ENCODE peak calls at places on chromosomes 3 and 15, in four cellular contexts. Z, I, Y and U are unnamed samples.

GRCh38 chr3:63364495-63364894 is 86.4 kb downstream of the SYNPR start:
- DNase-seq in Z (no peak), I (peak; percentile 52), Y (peak; percentile 63), U (no peak)

GRCh38 chr3:116179091-116179490 is 266.2 kb downstream of the LSAMP start:
- DNase-seq in Z (no peak), I (no peak), Y (peak; percentile 5), U (no peak)

GRCh38 chr15:47513496-47513895 is 203.8 kb upstream of the SEMA6D start:
- DNase-seq in Z (no peak), I (peak; percentile 84), Y (no peak), U (no peak)

GRCh38 chr3:25548836-25549235 is 115.9 kb downstream of the TOP2B start:
- DNase-seq in Z (no peak), I (no peak), Y (peak; percentile 60), U (no peak)

GRCh38 chr3:144771401-144771870 is 799.8 kb downstream of the DIPK2A start:
- DNase-seq in Z (no peak), I (peak; percentile 46), Y (peak; percentile 97), U (no peak)

GRCh38 chr15:80207887-80208286 is 44.1 kb downstream of the CTXND1 start:
- DNase-seq in Z (no peak), I (no peak), Y (no peak), U (peak; percentile 6)

GRCh38 chr15:29449136-29449535 is 179.5 kb upstream of the NSMCE3 start:
- DNase-seq in Z (no peak), I (peak; percentile 9), Y (no peak), U (no peak)

GRCh38 chr3:4720316-4721075 is 227.3 kb downstream of the ITPR1 start:
- DNase-seq in Z (peak; percentile 74), I (peak; percentile 77), Y (peak; percentile 96), U (no peak)

GRCh38 chr3:34312684-34313083 is 514.3 kb downstream of the PDCD6IP start:
- DNase-seq in Z (no peak), I (no peak), Y (no peak), U (no peak)

GRCh38 chr3:124221286-124221821 is 229.4 kb upstream of the ROPN1 start:
- DNase-seq in Z (no peak), I (peak; percentile 4), Y (no peak), U (no peak)

GRCh38 chr3:152060701-152061100 is 187.3 kb downstream of the SUCNR1 start:
- DNase-seq in Z (no peak), I (no peak), Y (no peak), U (no peak)

GRCh38 chr15:47717036-47717611 is at the start of gene SEMA6D:
- DNase-seq in Z (peak; percentile 90), I (peak; percentile 61), Y (peak; percentile 77), U (no peak)

GRCh38 chr3:127092368-127092767 is 100.6 kb upstream of the PRR23E start:
- DNase-seq in Z (peak; percentile 29), I (no peak), Y (no peak), U (no peak)

GRCh38 chr3:117688583-117688982 is 979.0 kb downstream of the TUSC7 start:
- DNase-seq in Z (no peak), I (no peak), Y (no peak), U (no peak)

GRCh38 chr15:90871097-90871715 is 2.8 kb downstream of the FURIN start:
- DNase-seq in Z (no peak), I (peak; percentile 12), Y (no peak), U (no peak)

GRCh38 chr3:135641771-135642170 is 323.8 kb upstream of the PPP2R3A start:
- DNase-seq in Z (no peak), I (no peak), Y (no peak), U (no peak)

GRCh38 chr3:177602601-177603136 is 405.4 kb upstream of the TBL1XR1 start:
- DNase-seq in Z (no peak), I (no peak), Y (peak; percentile 47), U (no peak)

GRCh38 chr15:71272932-71273331 is 157.7 kb downstream of the THSD4 start:
- DNase-seq in Z (no peak), I (peak; percentile 57), Y (peak; percentile 91), U (no peak)

GRCh38 chr15:100588638-100589242 is 13.2 kb downstream of the LINS1 start:
- DNase-seq in Z (no peak), I (no peak), Y (peak; percentile 27), U (no peak)

GRCh38 chr3:183584246-183584913 is 28.9 kb upstream of the KLHL6 start:
- DNase-seq in Z (peak; percentile 83), I (peak; percentile 50), Y (peak; percentile 62), U (no peak)

GRCh38 chr15:45201557-45202246 is 13.9 kb upstream of the SHF start:
- DNase-seq in Z (no peak), I (no peak), Y (no peak), U (no peak)

GRCh38 chr15:44094776-44095175 is 100.3 kb downstream of the FRMD5 start:
- DNase-seq in Z (no peak), I (peak; percentile 81), Y (peak; percentile 58), U (no peak)

GRCh38 chr15:77107531-77108355 is 36.8 kb upstream of the TSPAN3 start:
- DNase-seq in Z (no peak), I (peak; percentile 67), Y (peak; percentile 87), U (no peak)

GRCh38 chr3:12993022-12993622 is 80.1 kb downstream of the IQSEC1 start:
- DNase-seq in Z (no peak), I (no peak), Y (no peak), U (no peak)

GRCh38 chr3:12993623-12994356 is 79.4 kb downstream of the IQSEC1 start:
- DNase-seq in Z (no peak), I (no peak), Y (no peak), U (no peak)

GRCh38 chr3:12991481-12991837 is 81.8 kb downstream of the IQSEC1 start:
- DNase-seq in Z (no peak), I (no peak), Y (no peak), U (no peak)

GRCh38 chr3:12991861-12992281 is 81.4 kb downstream of the IQSEC1 start:
- DNase-seq in Z (no peak), I (no peak), Y (no peak), U (no peak)

GRCh38 chr3:12992629-12993021 is 80.6 kb downstream of the IQSEC1 start:
- DNase-seq in Z (no peak), I (no peak), Y (no peak), U (no peak)
- TF ChIP-seq CTCF in Z (no peak), I (no peak), Y (no peak), U (no peak)

GRCh38 chr3:142028174-142028833 is 121.0 kb downstream of the TFDP2 start:
- DNase-seq in Z (no peak), I (peak; percentile 85), Y (peak; percentile 92), U (no peak)
- TF ChIP-seq CTCF in Z (peak; percentile 17), I (no peak), Y (no peak), U (no peak)

GRCh38 chr3:98359250-98359649 is 5.6 kb downstream of the OR5K4 start:
- DNase-seq in Z (no peak), I (no peak), Y (no peak), U (no peak)

GRCh38 chr3:98360681-98361080 is 7.0 kb downstream of the OR5K4 start:
- DNase-seq in Z (no peak), I (no peak), Y (no peak), U (no peak)

GRCh38 chr3:98361289-98361688 is 7.6 kb downstream of the OR5K4 start:
- DNase-seq in Z (no peak), I (no peak), Y (no peak), U (no peak)

DNA sequence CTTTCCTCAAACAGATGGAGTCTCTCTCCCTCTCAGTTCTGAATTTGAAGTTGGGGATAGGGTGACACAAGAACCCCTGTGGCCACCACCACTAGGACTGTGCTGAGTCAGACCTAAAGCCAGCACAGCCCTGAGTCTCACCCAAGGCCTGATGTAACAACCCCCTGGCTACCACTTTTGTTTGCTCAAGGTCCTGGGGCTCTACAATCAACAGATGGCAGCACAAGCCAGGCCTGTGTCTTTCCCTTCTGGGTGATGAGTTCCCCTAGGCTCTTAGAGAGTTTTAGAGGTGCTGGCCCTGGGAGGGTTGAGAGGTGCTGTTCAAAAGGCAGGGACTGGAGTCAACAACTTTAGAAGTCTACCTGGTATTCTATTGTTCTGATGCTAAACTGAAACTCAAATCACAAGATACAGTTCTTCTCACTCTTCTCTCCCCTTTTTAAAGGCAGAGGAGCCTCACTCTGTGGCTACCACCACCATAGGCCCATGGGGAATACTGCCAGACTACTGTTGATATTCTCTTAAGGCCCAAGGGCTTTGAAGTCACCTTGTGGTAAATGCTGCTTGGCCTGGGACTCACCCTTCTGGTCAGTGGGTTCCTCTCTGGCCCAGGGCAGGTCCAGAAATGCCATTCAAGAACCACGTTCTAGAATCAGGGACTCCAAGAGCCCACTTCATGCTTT is 6.5 kb downstream of the OR5K4 start:
- DNase-seq in Z (no peak), I (no peak), Y (peak; percentile 1), U (no peak)
- TF ChIP-seq CTCF in Z (no peak), I (peak; percentile 19), Y (no peak), U (no peak)

GRCh38 chr3:65331730-65332129 is 643.9 kb upstream of the ADAMTS9 start:
- DNase-seq in Z (no peak), I (no peak), Y (no peak), U (no peak)

GRCh38 chr3:65330072-65330471 is 642.3 kb upstream of the ADAMTS9 start:
- DNase-seq in Z (no peak), I (no peak), Y (peak; percentile 73), U (no peak)

GRCh38 chr3:65335587-65335986 is 647.8 kb upstream of the ADAMTS9 start:
- DNase-seq in Z (no peak), I (no peak), Y (no peak), U (no peak)

GRCh38 chr3:65338571-65338970 is 650.8 kb upstream of the ADAMTS9 start:
- DNase-seq in Z (no peak), I (no peak), Y (peak; percentile 76), U (no peak)

DNA sequence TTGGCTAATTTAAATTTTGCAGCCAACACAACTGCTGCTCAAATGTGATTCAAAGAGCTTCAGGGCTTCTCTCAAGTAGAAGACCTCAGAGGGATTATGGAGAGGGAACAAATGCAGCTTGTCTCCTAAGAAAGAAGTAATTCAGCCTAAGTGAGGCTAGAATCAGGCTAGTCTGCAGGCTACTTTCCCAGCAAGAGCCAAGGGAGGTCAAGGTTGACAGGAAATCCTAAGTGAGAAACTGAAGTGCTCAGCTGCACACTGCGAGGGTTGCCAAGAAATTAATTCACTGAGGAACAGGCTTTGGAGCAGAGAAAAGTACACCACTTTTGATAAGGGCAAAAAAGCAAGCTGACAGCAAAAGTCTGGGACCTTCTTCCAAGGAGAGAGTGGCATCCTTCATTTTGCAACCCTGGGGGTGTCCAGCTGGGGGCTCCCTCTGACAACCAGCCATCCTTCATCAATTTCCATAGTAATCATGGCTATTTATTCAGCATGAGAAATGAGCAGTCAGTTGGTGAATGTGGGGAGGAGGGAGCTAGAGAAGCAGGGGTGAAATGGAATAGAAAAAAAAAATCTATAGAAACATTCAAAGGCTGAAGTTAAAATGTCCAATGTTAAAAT is 646.4 kb upstream of the ADAMTS9 start:
- DNase-seq in Z (no peak), I (no peak), Y (peak; percentile 66), U (no peak)
- TF ChIP-seq CTCF in Z (no peak), I (peak; percentile 53), Y (peak; percentile 51), U (no peak)

DNA sequence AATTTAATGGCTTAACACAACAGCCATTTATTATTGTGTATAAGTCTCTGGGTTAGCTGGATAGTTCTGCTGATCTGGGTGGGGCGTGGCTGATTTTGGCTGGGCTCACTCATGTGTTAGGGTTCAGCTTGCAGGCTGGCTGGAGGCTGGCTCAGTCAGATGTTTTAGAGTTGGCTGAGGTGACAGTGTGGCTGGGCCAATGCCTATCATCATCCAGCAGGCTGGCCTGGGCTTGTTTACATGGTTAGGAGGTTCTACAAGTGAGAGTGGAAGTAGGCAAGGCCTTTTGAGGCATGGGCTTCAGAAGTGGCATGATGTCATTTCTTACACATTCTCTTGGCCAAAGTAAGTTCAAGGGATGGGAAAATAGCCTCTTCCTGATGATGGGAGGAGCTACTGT is 262.5 kb upstream of the CTDSPL start:
- DNase-seq in Z (no peak), I (no peak), Y (no peak), U (no peak)
- TF ChIP-seq CTCF in Z (no peak), I (no peak), Y (no peak), U (no peak)